ENCODE peak calls at places on chromosomes 13 and 19, in eight cellular contexts. One of them, this sample, is unnamed.

GRCh38 chr19:45947926-45948325 is 25.7 kb downstream of the NOVA2 start:
- DNase-seq in NB4: no peak
- DNase-seq in gastrocnemius medialis: no peak
- DNase-seq in ovary: no peak
- DNase-seq in adrenal gland: no peak
- DNase-seq in prostate gland: no peak
- DNase-seq in lower leg skin: no peak
- DNase-seq in A549: no peak
- DNase-seq in this sample: no peak

GRCh38 chr13:98262307-98262706 is 85.2 kb upstream of the RNF113B start:
- DNase-seq in NB4: no peak
- DNase-seq in adrenal gland: no peak
- DNase-seq in A549: no peak
- DNase-seq in prostate gland: no peak
- DNase-seq in ovary: no peak
- DNase-seq in lower leg skin: no peak
- DNase-seq in gastrocnemius medialis: no peak
- DNase-seq in this sample: no peak

GRCh38 chr19:52507266-52507665 is 20.2 kb upstream of the ZNF808 start:
- DNase-seq in A549: no peak
- DNase-seq in adrenal gland: no peak
- DNase-seq in gastrocnemius medialis: no peak
- DNase-seq in NB4: no peak
- DNase-seq in prostate gland: no peak
- DNase-seq in lower leg skin: no peak
- DNase-seq in ovary: no peak
- DNase-seq in this sample: no peak

GRCh38 chr19:53537523-53538377 is at the start of gene ZNF331:
- DNase-seq in prostate gland: peak; percentile 68
- DNase-seq in adrenal gland: peak; percentile 87
- DNase-seq in NB4: peak; percentile 81
- DNase-seq in A549: peak; percentile 86
- DNase-seq in lower leg skin: peak; percentile 71
- DNase-seq in gastrocnemius medialis: peak; percentile 53
- DNase-seq in ovary: peak; percentile 86
- DNase-seq in this sample: peak; percentile 69

GRCh38 chr13:39835253-39835652 is 179.8 kb downstream of the COG6 start:
- DNase-seq in ovary: no peak
- DNase-seq in lower leg skin: no peak
- DNase-seq in NB4: no peak
- DNase-seq in prostate gland: no peak
- DNase-seq in adrenal gland: no peak
- DNase-seq in gastrocnemius medialis: no peak
- DNase-seq in A549: no peak
- DNase-seq in this sample: no peak

GRCh38 chr19:58021541-58022282 is 12.1 kb upstream of the ZSCAN1 start:
- DNase-seq in lower leg skin: peak; percentile 31
- DNase-seq in NB4: peak; percentile 56
- DNase-seq in A549: peak; percentile 55
- DNase-seq in adrenal gland: peak; percentile 60
- DNase-seq in ovary: peak; percentile 48
- DNase-seq in gastrocnemius medialis: no peak
- DNase-seq in prostate gland: peak; percentile 50
- DNase-seq in this sample: peak; percentile 61

GRCh38 chr13:80342541-80343371 is 1.8 kb upstream of the SPRY2 start:
- DNase-seq in prostate gland: peak; percentile 81
- DNase-seq in gastrocnemius medialis: peak; percentile 64
- DNase-seq in A549: peak; percentile 72
- DNase-seq in adrenal gland: peak; percentile 86
- DNase-seq in NB4: peak; percentile 88
- DNase-seq in lower leg skin: peak; percentile 75
- DNase-seq in ovary: peak; percentile 82
- DNase-seq in this sample: peak; percentile 85

GRCh38 chr13:70394149-70394548 is 285.9 kb upstream of the KLHL1 start:
- DNase-seq in gastrocnemius medialis: no peak
- DNase-seq in A549: no peak
- DNase-seq in ovary: no peak
- DNase-seq in prostate gland: no peak
- DNase-seq in NB4: no peak
- DNase-seq in lower leg skin: no peak
- DNase-seq in adrenal gland: no peak
- DNase-seq in this sample: no peak

GRCh38 chr13:18964942-18965341 is 216.7 kb downstream of the TUBA3C start:
- DNase-seq in prostate gland: no peak
- DNase-seq in gastrocnemius medialis: no peak
- DNase-seq in NB4: no peak
- DNase-seq in ovary: no peak
- DNase-seq in adrenal gland: no peak
- DNase-seq in lower leg skin: no peak
- DNase-seq in A549: no peak
- DNase-seq in this sample: no peak

GRCh38 chr19:344625-345319 is at the start of gene MIER2:
- DNase-seq in A549: peak; percentile 80
- DNase-seq in gastrocnemius medialis: peak; percentile 64
- DNase-seq in NB4: peak; percentile 71
- DNase-seq in prostate gland: peak; percentile 74
- DNase-seq in ovary: peak; percentile 86
- DNase-seq in lower leg skin: peak; percentile 61
- DNase-seq in adrenal gland: peak; percentile 83
- DNase-seq in this sample: peak; percentile 88
- TF ChIP-seq POLR2A in A549: peak; percentile 79
- TF ChIP-seq POLR2A in gastrocnemius medialis: no peak
- TF ChIP-seq POLR2A in NB4: no peak
- TF ChIP-seq POLR2A in prostate gland: peak; percentile 30
- TF ChIP-seq POLR2A in ovary: no peak
- TF ChIP-seq POLR2A in lower leg skin: no peak
- TF ChIP-seq POLR2A in adrenal gland: no peak
- TF ChIP-seq POLR2A in this sample: peak; percentile 22

DNA sequence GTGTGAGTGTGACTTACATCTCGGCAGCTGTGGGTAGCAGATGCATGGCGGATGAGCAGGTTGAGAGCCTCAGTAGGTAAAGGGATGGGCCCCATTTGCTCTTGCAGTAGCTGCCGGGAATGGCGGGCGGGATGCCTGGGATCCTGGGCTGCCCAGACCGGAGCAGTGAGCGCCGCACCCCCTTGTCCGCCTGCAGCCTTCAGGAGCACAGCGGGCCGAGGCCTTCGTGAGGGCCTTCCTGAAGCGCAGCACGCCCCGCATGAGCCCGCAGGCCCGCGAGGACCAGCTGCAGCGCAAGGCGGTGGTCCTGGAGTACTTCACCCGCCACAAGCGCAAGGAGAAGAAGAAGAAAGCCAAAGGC is 4.1 kb downstream of the POP4 start:
- DNase-seq in prostate gland: no peak
- DNase-seq in adrenal gland: no peak
- DNase-seq in A549: no peak
- DNase-seq in ovary: no peak
- DNase-seq in lower leg skin: no peak
- DNase-seq in NB4: no peak
- DNase-seq in gastrocnemius medialis: no peak
- DNase-seq in this sample: no peak
- TF ChIP-seq POLR2A in prostate gland: no peak
- TF ChIP-seq POLR2A in adrenal gland: no peak
- TF ChIP-seq POLR2A in A549: no peak
- TF ChIP-seq POLR2A in ovary: no peak
- TF ChIP-seq POLR2A in lower leg skin: no peak
- TF ChIP-seq POLR2A in NB4: no peak
- TF ChIP-seq POLR2A in gastrocnemius medialis: no peak
- TF ChIP-seq POLR2A in this sample: no peak

GRCh38 chr13:45047394-45048328 is 58.3 kb downstream of the GPALPP1 start:
- DNase-seq in lower leg skin: peak; percentile 80
- DNase-seq in gastrocnemius medialis: peak; percentile 33
- DNase-seq in adrenal gland: peak; percentile 88
- DNase-seq in prostate gland: peak; percentile 83
- DNase-seq in NB4: peak; percentile 82
- DNase-seq in ovary: peak; percentile 74
- DNase-seq in A549: peak; percentile 71
- DNase-seq in this sample: peak; percentile 68
- TF ChIP-seq POLR2A in lower leg skin: no peak
- TF ChIP-seq POLR2A in gastrocnemius medialis: no peak
- TF ChIP-seq POLR2A in adrenal gland: no peak
- TF ChIP-seq POLR2A in prostate gland: no peak
- TF ChIP-seq POLR2A in NB4: no peak
- TF ChIP-seq POLR2A in ovary: no peak
- TF ChIP-seq POLR2A in A549: no peak
- TF ChIP-seq POLR2A in this sample: no peak

GRCh38 chr13:106523566-106523965 is 11.9 kb downstream of the EFNB2 start:
- DNase-seq in prostate gland: no peak
- DNase-seq in A549: no peak
- DNase-seq in adrenal gland: no peak
- DNase-seq in ovary: no peak
- DNase-seq in NB4: no peak
- DNase-seq in lower leg skin: peak; percentile 55
- DNase-seq in gastrocnemius medialis: no peak
- DNase-seq in this sample: no peak
- TF ChIP-seq POLR2A in prostate gland: no peak
- TF ChIP-seq POLR2A in A549: no peak
- TF ChIP-seq POLR2A in adrenal gland: no peak
- TF ChIP-seq POLR2A in ovary: no peak
- TF ChIP-seq POLR2A in NB4: no peak
- TF ChIP-seq POLR2A in lower leg skin: no peak
- TF ChIP-seq POLR2A in gastrocnemius medialis: no peak
- TF ChIP-seq POLR2A in this sample: no peak